ENCODE peak calls at places on chromosomes 7 and 10, in ten cellular contexts. T is tibial nerve; F is glutamatergic neuron; A is CD8-positive, alpha-beta T cell; D is choroid plexus epithelial cell; G is fibroblast of mammary gland; B is body of pancreas; W is ovary; R is GM12878; Z is fibroblast of villous mesenchyme. N is an unnamed sample.

GRCh38 chr7:74311305-74311744 is 22.1 kb downstream of the CLIP2 start:
- DNase-seq in T (no peak), F (no peak), A (no peak), D (peak; percentile 33), G (peak; percentile 71), B (no peak), W (no peak), R (no peak), Z (peak; percentile 58), N (no peak)

GRCh38 chr10:72740526-72740925 is 48.6 kb downstream of the MCU start:
- DNase-seq in T (no peak), F (no peak), A (no peak), D (peak; percentile 81), G (peak; percentile 67), B (no peak), W (no peak), R (no peak), Z (peak; percentile 47), N (no peak)

GRCh38 chr10:103960103-103960502 is 6.8 kb upstream of the SLK start:
- DNase-seq in T (no peak), F (no peak), A (no peak), D (no peak), G (peak; percentile 73), B (no peak), W (no peak), R (no peak), Z (peak; percentile 29), N (no peak)

GRCh38 chr10:65941098-65941655 is 984.7 kb upstream of the LRRTM3 start:
- DNase-seq in T (no peak), F (no peak), A (no peak), D (no peak), G (no peak), B (no peak), W (no peak), R (no peak), Z (no peak), N (no peak)

GRCh38 chr10:13162013-13162364 is 631 bp downstream of the MCM10 start:
- DNase-seq in T (no peak), F (no peak), A (no peak), D (no peak), G (no peak), B (no peak), W (no peak), R (no peak), Z (no peak), N (no peak)

GRCh38 chr10:122190553-122190952 is 80.5 kb upstream of the BTBD16 start:
- DNase-seq in T (no peak), F (no peak), A (no peak), D (no peak), G (peak; percentile 57), B (no peak), W (no peak), R (no peak), Z (peak; percentile 27), N (no peak)

GRCh38 chr7:64431838-64432237 is 118.1 kb downstream of the ZNF736 start:
- DNase-seq in T (no peak), F (no peak), A (no peak), D (no peak), G (no peak), B (no peak), W (no peak), R (no peak), Z (no peak), N (no peak)

GRCh38 chr7:156019776-156020565 is 207.7 kb upstream of the SHH start:
- DNase-seq in T (no peak), F (no peak), A (no peak), D (no peak), G (no peak), B (no peak), W (no peak), R (no peak), Z (no peak), N (no peak)

GRCh38 chr10:30558411-30558810 is 71.1 kb downstream of the LYZL2 start:
- DNase-seq in T (no peak), F (no peak), A (no peak), D (no peak), G (no peak), B (no peak), W (no peak), R (no peak), Z (no peak), N (no peak)

GRCh38 chr7:48139461-48139860 is 31.8 kb upstream of the ABCA13 start:
- DNase-seq in T (no peak), F (no peak), A (no peak), D (peak; percentile 68), G (peak; percentile 15), B (no peak), W (no peak), R (no peak), Z (peak; percentile 46), N (no peak)

GRCh38 chr7:149748223-149748874 is 25.0 kb downstream of the ZNF467 start:
- DNase-seq in T (no peak), F (no peak), A (no peak), D (no peak), G (no peak), B (no peak), W (no peak), R (no peak), Z (no peak), N (no peak)

GRCh38 chr7:117730404-117730803 is 142.8 kb downstream of the CTTNBP2 start:
- DNase-seq in T (no peak), F (no peak), A (no peak), D (no peak), G (no peak), B (no peak), W (no peak), R (no peak), Z (no peak), N (no peak)

GRCh38 chr7:84455788-84456187 is 261.2 kb upstream of the SEMA3A start:
- DNase-seq in T (no peak), F (no peak), A (no peak), D (peak; percentile 91), G (peak; percentile 28), B (no peak), W (no peak), R (no peak), Z (peak; percentile 10), N (no peak)

GRCh38 chr7:81767883-81768282 is 2.0 kb downstream of the HGF start:
- DNase-seq in T (no peak), F (no peak), A (no peak), D (no peak), G (peak; percentile 71), B (no peak), W (no peak), R (no peak), Z (peak; percentile 35), N (no peak)

GRCh38 chr7:132122901-132123300 is 453.4 kb downstream of the PLXNA4 start:
- DNase-seq in T (no peak), F (no peak), A (no peak), D (no peak), G (no peak), B (no peak), W (no peak), R (no peak), Z (no peak), N (no peak)

GRCh38 chr7:132121987-132122386 is 454.3 kb downstream of the PLXNA4 start:
- DNase-seq in T (no peak), F (no peak), A (no peak), D (no peak), G (no peak), B (no peak), W (no peak), R (no peak), Z (no peak), N (no peak)

GRCh38 chr7:132124575-132124974 is 451.7 kb downstream of the PLXNA4 start:
- DNase-seq in T (no peak), F (no peak), A (no peak), D (no peak), G (no peak), B (no peak), W (no peak), R (no peak), Z (no peak), N (no peak)

GRCh38 chr7:132125096-132125495 is 451.2 kb downstream of the PLXNA4 start:
- DNase-seq in T (no peak), F (no peak), A (no peak), D (no peak), G (no peak), B (no peak), W (no peak), R (no peak), Z (no peak), N (no peak)

GRCh38 chr7:132123763-132124162 is 452.5 kb downstream of the PLXNA4 start:
- DNase-seq in T (no peak), F (no peak), A (no peak), D (no peak), G (no peak), B (no peak), W (no peak), R (no peak), Z (no peak), N (no peak)
- TF ChIP-seq CTCF in T (no peak), F (no peak), A (no peak), D (no peak), G (no peak), B (no peak), W (no peak), R (no peak), Z (no peak), N (no peak)

GRCh38 chr10:132371641-132372081 is 25.3 kb upstream of the PWWP2B start:
- DNase-seq in T (no peak), F (peak; percentile 17), A (no peak), D (peak; percentile 14), G (no peak), B (no peak), W (no peak), R (no peak), Z (no peak), N (no peak)
- TF ChIP-seq CTCF in T (no peak), F (peak; percentile 43), A (no peak), D (peak; percentile 60), G (peak; percentile 39), B (no peak), W (no peak), R (peak; percentile 24), Z (peak; percentile 46), N (peak; percentile 50)

DNA sequence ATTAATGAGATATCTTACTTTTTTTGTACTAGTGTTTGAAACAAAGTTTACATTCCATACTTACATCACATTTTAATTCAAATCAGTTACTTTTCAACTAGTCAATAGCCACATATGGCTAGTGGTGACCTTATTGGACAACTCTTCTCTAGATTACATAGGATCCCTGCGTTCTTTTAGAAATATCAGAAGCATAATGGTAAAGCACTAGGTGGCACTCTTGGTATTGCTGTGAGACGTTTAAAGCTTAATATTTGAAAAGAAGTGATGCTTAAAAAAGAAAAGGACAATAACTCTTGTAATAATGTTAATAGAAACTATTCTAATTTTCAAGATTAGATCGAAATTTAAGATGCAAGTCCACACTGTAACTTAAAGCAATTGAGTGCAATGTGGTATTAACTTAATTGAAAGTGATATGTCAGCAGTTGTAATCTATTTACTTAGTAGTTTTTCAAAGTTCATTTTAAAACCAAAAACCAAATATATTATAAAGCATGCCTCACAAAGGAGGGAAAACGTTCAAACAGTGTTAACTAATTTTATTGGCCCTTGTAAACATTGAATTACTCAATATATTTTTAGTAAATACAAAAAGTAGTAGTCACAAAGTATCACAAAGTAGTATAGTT is 339.1 kb downstream of the ATRNL1 start:
- DNase-seq in T (no peak), F (no peak), A (no peak), D (peak; percentile 60), G (peak; percentile 7), B (no peak), W (no peak), R (no peak), Z (peak; percentile 11), N (no peak)
- TF ChIP-seq CTCF in T (no peak), F (no peak), A (no peak), D (peak; percentile 58), G (peak; percentile 24), B (peak; percentile 25), W (no peak), R (peak; percentile 33), Z (peak; percentile 27), N (peak; percentile 32)

GRCh38 chr10:3774018-3774813 is 10.8 kb downstream of the KLF6 start:
- DNase-seq in T (no peak), F (no peak), A (no peak), D (peak; percentile 79), G (peak; percentile 86), B (no peak), W (no peak), R (no peak), Z (peak; percentile 46), N (no peak)
- TF ChIP-seq CTCF in T (no peak), F (no peak), A (no peak), D (no peak), G (no peak), B (no peak), W (no peak), R (no peak), Z (no peak), N (no peak)